ENCODE peak calls at places on chromosomes 5 and 9, in six cellular contexts. O is NB4, S is cardiac muscle cell, E is brain microvascular endothelial cell, Y is GM12864, C is endothelial cell of umbilical vein. I is an unnamed sample.

GRCh38 chr9:132505961-132506691 is 76.3 kb upstream of the BARHL1 start:
- DNase-seq in S (no peak), Y (no peak), C (no peak), E (no peak), O (no peak), I (no peak)

GRCh38 chr9:19405771-19406170 is 3.0 kb upstream of the ACER2 start:
- DNase-seq in Y (no peak), C (no peak), E (no peak), O (no peak), S (no peak), I (no peak)

GRCh38 chr5:160802567-160802966 is 49.4 kb downstream of the ATP10B start:
- DNase-seq in C (no peak), E (no peak), S (peak; percentile 38), Y (no peak), O (peak; percentile 15), I (no peak)

GRCh38 chr9:36837431-36838405 is 196.3 kb downstream of the PAX5 start:
- DNase-seq in C (no peak), Y (no peak), E (no peak), S (no peak), O (no peak), I (no peak)

GRCh38 chr9:93267681-93268505 is 84.0 kb downstream of the WNK2 start:
- DNase-seq in C (no peak), Y (no peak), S (no peak), O (no peak), E (no peak), I (peak; percentile 7)

GRCh38 chr5:87418506-87418905 is 5.8 kb upstream of the CCNH start:
- DNase-seq in O (no peak), Y (no peak), S (no peak), C (no peak), E (no peak), I (no peak)

GRCh38 chr9:136903041-136903554 is 16.8 kb downstream of the TRAF2 start:
- DNase-seq in O (no peak), E (peak; percentile 11), Y (no peak), S (no peak), C (no peak), I (no peak)

GRCh38 chr9:72839140-72839539 is 113.7 kb downstream of the ALDH1A1 start:
- DNase-seq in Y (no peak), S (no peak), E (no peak), C (no peak), O (no peak), I (no peak)

GRCh38 chr5:170985486-170985885 is 123.7 kb downstream of the RANBP17 start:
- DNase-seq in Y (no peak), O (no peak), S (no peak), C (peak; percentile 74), E (no peak), I (no peak)

GRCh38 chr9:105118646-105119045 is 125.8 kb upstream of the SLC44A1 start:
- DNase-seq in O (peak; percentile 26), Y (no peak), C (no peak), E (no peak), S (no peak), I (no peak)

GRCh38 chr9:116323012-116323411 is 169.4 kb downstream of the PAPPA start:
- DNase-seq in E (no peak), Y (no peak), S (no peak), O (no peak), C (no peak), I (no peak)

GRCh38 chr5:73666891-73667290 is 40.9 kb downstream of the ARHGEF28 start:
- DNase-seq in S (no peak), Y (no peak), E (no peak), O (peak; percentile 14), C (no peak), I (no peak)

GRCh38 chr5:22391956-22392355 is 461.2 kb downstream of the CDH12 start:
- DNase-seq in E (no peak), O (no peak), S (no peak), Y (no peak), C (no peak), I (no peak)

GRCh38 chr9:71793386-71794105 is 25.2 kb upstream of the CEMIP2 start:
- DNase-seq in E (peak; percentile 52), Y (no peak), C (no peak), S (peak; percentile 21), O (no peak), I (no peak)

GRCh38 chr9:124858330-124859046 is 3.3 kb downstream of the RPL35 start:
- DNase-seq in C (no peak), O (no peak), S (no peak), Y (no peak), E (no peak), I (no peak)
- TF ChIP-seq CTCF in C (no peak), O (no peak), S (no peak), Y (peak; percentile 18), E (no peak), I (no peak)

GRCh38 chr5:40082313-40082712 is 597.4 kb upstream of the PTGER4 start:
- DNase-seq in E (no peak), C (no peak), Y (no peak), O (no peak), S (no peak), I (no peak)
- TF ChIP-seq CTCF in E (no peak), C (no peak), Y (no peak), O (no peak), S (no peak), I (no peak)

DNA sequence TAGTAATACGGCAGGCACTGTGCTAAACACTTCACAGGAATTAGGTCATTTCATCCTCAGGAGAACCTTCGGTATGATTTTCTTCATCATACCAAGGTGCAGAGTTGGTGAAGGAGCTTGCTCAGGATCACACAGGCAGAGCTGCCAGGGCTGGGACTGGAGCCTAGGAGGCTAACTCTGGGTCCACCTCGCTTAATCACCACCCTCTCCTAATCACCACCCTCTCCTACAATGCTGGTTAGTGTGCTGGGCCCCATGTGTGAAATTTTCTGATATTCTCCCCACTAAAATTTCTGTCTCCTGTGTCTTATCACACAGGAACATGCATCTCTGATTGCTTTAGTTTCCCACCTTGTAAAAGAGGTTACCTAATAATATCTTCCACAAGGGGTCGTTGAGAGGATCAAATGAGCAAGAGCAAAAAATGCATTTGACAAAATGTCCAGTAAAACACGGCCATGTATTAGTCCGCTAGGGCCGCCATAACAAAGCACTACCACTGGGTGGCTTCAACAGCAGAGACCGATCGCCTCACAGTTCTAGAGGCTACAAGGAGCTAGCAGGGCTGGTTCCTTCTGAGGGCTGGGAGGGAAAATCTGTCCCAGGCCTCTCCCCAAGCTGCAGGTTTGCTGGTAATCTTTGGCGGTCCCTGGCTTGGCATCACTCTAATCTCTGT is 128.2 kb upstream of the NFIB start:
- DNase-seq in E (no peak), O (peak; percentile 63), C (no peak), S (peak; percentile 20), Y (no peak), I (no peak)
- TF ChIP-seq CTCF in E (peak; percentile 54), O (peak; percentile 65), C (no peak), S (peak; percentile 34), Y (peak; percentile 50), I (no peak)

GRCh38 chr9:77756449-77756848 is 108.3 kb upstream of the GNA14 start:
- DNase-seq in C (no peak), Y (no peak), E (no peak), O (no peak), S (no peak), I (no peak)
- TF ChIP-seq CTCF in C (no peak), Y (peak; percentile 54), E (no peak), O (no peak), S (no peak), I (no peak)

GRCh38 chr5:143837306-143837848 is 25.4 kb downstream of the HMHB1 start:
- DNase-seq in E (peak; percentile 14), S (no peak), Y (no peak), C (no peak), O (no peak), I (no peak)
- TF ChIP-seq CTCF in E (no peak), S (no peak), Y (no peak), C (no peak), O (no peak), I (no peak)

GRCh38 chr5:74934949-74935751 is 69.0 kb upstream of the FAM169A start:
- DNase-seq in Y (no peak), O (peak; percentile 19), C (peak; percentile 95), E (peak; percentile 29), S (no peak), I (peak; percentile 10)
- TF ChIP-seq CTCF in Y (peak; percentile 31), O (peak; percentile 26), C (peak; percentile 23), E (peak; percentile 39), S (peak; percentile 44), I (no peak)

GRCh38 chr5:120529386-120529785 is 65.3 kb downstream of the PRR16 start:
- DNase-seq in C (no peak), S (no peak), E (no peak), Y (no peak), O (no peak), I (no peak)

GRCh38 chr5:120531215-120531614 is 67.1 kb downstream of the PRR16 start:
- DNase-seq in E (no peak), C (no peak), Y (no peak), S (no peak), O (no peak), I (no peak)

GRCh38 chr5:120533581-120533980 is 69.5 kb downstream of the PRR16 start:
- DNase-seq in E (no peak), C (no peak), O (no peak), Y (no peak), S (no peak), I (no peak)

GRCh38 chr5:120535900-120536299 is 71.8 kb downstream of the PRR16 start:
- DNase-seq in E (no peak), O (no peak), Y (no peak), C (no peak), S (no peak), I (no peak)

DNA sequence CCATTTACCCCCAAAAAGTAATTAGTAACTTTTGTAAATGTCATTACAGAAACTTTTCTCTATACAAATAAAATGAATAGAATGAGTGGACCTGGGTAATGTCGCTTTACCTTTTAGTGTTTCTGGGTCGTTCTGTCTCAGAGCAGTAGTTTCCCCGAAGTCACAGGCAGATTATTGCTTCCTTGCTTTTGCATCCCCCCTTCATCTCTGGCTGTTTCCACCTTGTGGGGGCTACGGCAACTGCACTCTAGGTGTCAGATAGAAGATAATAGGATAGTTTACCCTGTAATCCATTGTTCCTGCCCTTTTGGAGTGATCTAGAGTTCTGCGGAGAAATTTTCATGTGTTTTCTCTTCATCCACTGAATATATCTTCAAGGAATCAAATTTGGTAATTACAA is 68.7 kb downstream of the PRR16 start:
- DNase-seq in E (no peak), O (peak; percentile 6), S (peak; percentile 20), Y (no peak), C (no peak), I (no peak)
- TF ChIP-seq CTCF in E (peak; percentile 70), O (peak; percentile 12), S (peak; percentile 4), Y (peak; percentile 28), C (peak; percentile 7), I (no peak)